ENCODE peak calls at places on chromosomes 7 and 10, in eight cellular contexts. L is ELF-1; K is NCI-H524; O is mesendoderm; A is osteoblast; S is HEK293T; G is activated T-helper 9 cell treated with anti-CD3 and anti-CD28 coated beads, Interleukin-2, amount 50 U/mL, for 16 hours; H is astrocyte of the spinal cord. X is an unnamed sample.
A peak's percentile ranks its signal among the peaks of the same experiment; 100 is the strongest.

GRCh38 chr10:137606-138005 is 2.4 kb downstream of the ZMYND11 start:
- DNase-seq in L (no peak), K (no peak), O (no peak), A (peak; percentile 93), S (no peak), G (no peak), H (peak; percentile 53), X (no peak)

GRCh38 chr10:131943021-131943814 is 38.5 kb downstream of the BNIP3 start:
- DNase-seq in L (peak; percentile 61), K (no peak), O (peak; percentile 67), A (no peak), S (peak; percentile 79), G (no peak), H (no peak), X (no peak)

GRCh38 chr7:40474790-40475680 is 340.2 kb downstream of the SUGCT start:
- DNase-seq in L (no peak), K (no peak), O (no peak), A (no peak), S (no peak), G (no peak), H (no peak), X (no peak)

GRCh38 chr10:70920519-70920918 is 32.2 kb upstream of the PCBD1 start:
- DNase-seq in L (no peak), K (no peak), O (no peak), A (no peak), S (no peak), G (no peak), H (no peak), X (no peak)

GRCh38 chr7:159027803-159028455 is 116.7 kb downstream of the VIPR2 start:
- DNase-seq in L (peak; percentile 32), K (no peak), O (peak; percentile 17), A (no peak), S (no peak), G (no peak), H (no peak), X (no peak)

GRCh38 chr7:150949564-150949963 is 28.6 kb downstream of the KCNH2 start:
- DNase-seq in L (peak; percentile 83), K (no peak), O (peak; percentile 87), A (peak; percentile 88), S (no peak), G (no peak), H (peak; percentile 40), X (no peak)

GRCh38 chr7:43362652-43363428 is 220.1 kb upstream of the STK17A start:
- DNase-seq in L (no peak), K (no peak), O (peak; percentile 16), A (no peak), S (no peak), G (no peak), H (peak; percentile 15), X (no peak)

GRCh38 chr10:44380829-44381600 is 3.9 kb downstream of the CXCL12 start:
- DNase-seq in L (peak; percentile 45), K (no peak), O (peak; percentile 28), A (peak; percentile 46), S (no peak), G (no peak), H (no peak), X (no peak)

GRCh38 chr10:109784236-109784635 is 139.1 kb downstream of the XPNPEP1 start:
- DNase-seq in L (peak; percentile 4), K (no peak), O (peak; percentile 54), A (no peak), S (no peak), G (no peak), H (no peak), X (no peak)

GRCh38 chr7:46493196-46493595 is 572.1 kb upstream of the IGFBP3 start:
- DNase-seq in L (no peak), K (no peak), O (no peak), A (no peak), S (no peak), G (no peak), H (no peak), X (no peak)

X was measured in AG09319.